ENCODE peak calls at places on chromosomes 11 and 22, in eight cellular contexts. L, R, V, Q, U, Z, Y and S are unnamed samples.

GRCh38 chr11:35223429-35223828 is 84.5 kb downstream of the CD44 start:
- DNase-seq in Q (no peak), Y (no peak), V (peak), L (no peak), Z (no peak), R (no peak), U (no peak), S (no peak)

GRCh38 chr11:21505070-21505469 is 687.8 kb upstream of the ANO5 start:
- DNase-seq in R (no peak), V (no peak), U (no peak), L (no peak), Y (no peak), Z (no peak), Q (no peak), S (no peak)

GRCh38 chr11:118691926-118692830 is 12.7 kb upstream of the TREH start:
- DNase-seq in V (no peak), Y (no peak), Z (no peak), Q (no peak), U (no peak), R (no peak), L (no peak), S (peak)

GRCh38 chr11:134266841-134267251 is 9.3 kb upstream of the GLB1L3 start:
- DNase-seq in Z (no peak), R (no peak), V (no peak), Y (no peak), Q (no peak), L (no peak), U (peak), S (no peak)

GRCh38 chr11:126702165-126702738 is 298.3 kb downstream of the KIRREL3 start:
- DNase-seq in U (no peak), L (no peak), Z (no peak), R (no peak), Y (no peak), Q (no peak), V (peak), S (no peak)

GRCh38 chr11:33869511-33870422 is 22.1 kb downstream of the LMO2 start:
- DNase-seq in U (no peak), L (no peak), Y (peak), R (no peak), V (peak), Z (peak), Q (peak), S (peak)

GRCh38 chr11:128904872-128905344 is 13.8 kb downstream of the KCNJ5 start:
- DNase-seq in Q (no peak), U (no peak), Y (peak), R (no peak), L (peak), V (peak), Z (peak), S (no peak)

GRCh38 chr22:38465673-38466490 is 2.0 kb upstream of the KDELR3 start:
- DNase-seq in V (no peak), R (no peak), U (no peak), L (no peak), Q (peak), Z (no peak), Y (no peak), S (no peak)

GRCh38 chr11:63813563-63814382 is 517 bp downstream of the SPINDOC start:
- DNase-seq in U (peak), V (peak), R (peak), L (peak), Q (peak), Z (peak), Y (peak), S (peak)

GRCh38 chr22:35548762-35549106 is 8.1 kb downstream of the RASD2 start:
- DNase-seq in Z (no peak), U (no peak), Q (no peak), R (no peak), V (peak), Y (no peak), L (no peak), S (no peak)

GRCh38 chr22:31800065-31800464 is 46.2 kb downstream of the DEPDC5 start:
- DNase-seq in V (no peak), R (no peak), L (no peak), U (no peak), Y (no peak), Z (no peak), Q (no peak), S (no peak)

GRCh38 chr11:61359541-61359940 is 2.1 kb downstream of the CYB561A3 start:
- DNase-seq in R (no peak), Q (no peak), U (no peak), L (peak), V (no peak), Z (no peak), Y (no peak), S (no peak)

GRCh38 chr11:18203723-18204122 is 31.1 kb downstream of the MRGPRX4 start:
- DNase-seq in L (peak), V (peak), R (no peak), Z (no peak), U (no peak), Y (no peak), Q (no peak), S (peak)

GRCh38 chr11:69411257-69411924 is 70.1 kb upstream of the LINC01488 start:
- DNase-seq in U (no peak), Z (no peak), R (no peak), L (no peak), V (no peak), Q (no peak), Y (no peak), S (no peak)

GRCh38 chr22:42172385-42173172 is 42.0 kb upstream of the CYP2D6 start:
- DNase-seq in Q (peak), U (no peak), L (peak), Z (no peak), R (no peak), V (no peak), Y (no peak), S (no peak)

GRCh38 chr11:114291847-114292680 is 4.1 kb upstream of the NNMT start:
- DNase-seq in V (no peak), Z (no peak), L (no peak), R (no peak), U (peak), Y (no peak), Q (no peak), S (no peak)

GRCh38 chr11:44763111-44763820 is 36.5 kb downstream of the TSPAN18 start:
- DNase-seq in U (no peak), Y (no peak), L (no peak), R (no peak), Q (no peak), V (no peak), Z (no peak), S (no peak)